ENCODE peak calls at places on chromosome 4, in eight cellular contexts. One of them, this sample, is unnamed. For H3K4me1, the result is how much of the 10 kb centered on the place peaks cover.

GRCh38 chr4:135949926-135950325 is 1582.4 kb downstream of the PCDH18 start:
- DNase-seq in cardiac muscle cell: no peak
- DNase-seq in GM23338: no peak
- DNase-seq in left ventricle myocardium inferior: no peak
- DNase-seq in HepG2: no peak
- DNase-seq in Caco-2: no peak
- DNase-seq in IMR-90: no peak
- DNase-seq in mammary epithelial cell: no peak
- DNase-seq in this sample: no peak

GRCh38 chr4:176837176-176837915 is 44.6 kb upstream of the VEGFC start:
- DNase-seq in cardiac muscle cell: no peak
- DNase-seq in GM23338: no peak
- DNase-seq in left ventricle myocardium inferior: no peak
- DNase-seq in HepG2: no peak
- DNase-seq in Caco-2: no peak
- DNase-seq in IMR-90: no peak
- DNase-seq in mammary epithelial cell: no peak
- DNase-seq in this sample: no peak

GRCh38 chr4:159983080-159983479 is 880.2 kb downstream of the RAPGEF2 start:
- DNase-seq in cardiac muscle cell: no peak
- DNase-seq in GM23338: no peak
- DNase-seq in left ventricle myocardium inferior: no peak
- DNase-seq in HepG2: no peak
- DNase-seq in Caco-2: no peak
- DNase-seq in IMR-90: no peak
- DNase-seq in mammary epithelial cell: peak
- DNase-seq in this sample: no peak

GRCh38 chr4:158079661-158080060 is 93.2 kb downstream of the GASK1B start:
- DNase-seq in cardiac muscle cell: no peak
- DNase-seq in GM23338: no peak
- DNase-seq in left ventricle myocardium inferior: no peak
- DNase-seq in HepG2: no peak
- DNase-seq in Caco-2: no peak
- DNase-seq in IMR-90: no peak
- DNase-seq in mammary epithelial cell: no peak
- DNase-seq in this sample: peak

GRCh38 chr4:149755969-149756368 is 59.7 kb downstream of the IQCM start:
- DNase-seq in cardiac muscle cell: no peak
- DNase-seq in GM23338: no peak
- DNase-seq in left ventricle myocardium inferior: no peak
- DNase-seq in HepG2: no peak
- DNase-seq in Caco-2: no peak
- DNase-seq in IMR-90: no peak
- DNase-seq in mammary epithelial cell: no peak
- DNase-seq in this sample: no peak

GRCh38 chr4:7045961-7046921 is 3.1 kb downstream of the TADA2B start:
- DNase-seq in cardiac muscle cell: no peak
- DNase-seq in GM23338: no peak
- DNase-seq in left ventricle myocardium inferior: no peak
- DNase-seq in HepG2: no peak
- DNase-seq in Caco-2: no peak
- DNase-seq in IMR-90: no peak
- DNase-seq in mammary epithelial cell: no peak
- DNase-seq in this sample: no peak

GRCh38 chr4:164614999-164615398 is 138.9 kb upstream of the SMIM31 start:
- DNase-seq in cardiac muscle cell: no peak
- DNase-seq in GM23338: no peak
- DNase-seq in left ventricle myocardium inferior: no peak
- DNase-seq in HepG2: no peak
- DNase-seq in Caco-2: no peak
- DNase-seq in IMR-90: no peak
- DNase-seq in mammary epithelial cell: no peak
- DNase-seq in this sample: no peak

GRCh38 chr4:140756292-140757219 is at the start of gene TBC1D9:
- DNase-seq in cardiac muscle cell: peak
- DNase-seq in GM23338: peak
- DNase-seq in left ventricle myocardium inferior: peak
- DNase-seq in HepG2: peak
- DNase-seq in Caco-2: peak
- DNase-seq in IMR-90: peak
- DNase-seq in mammary epithelial cell: peak
- DNase-seq in this sample: peak

GRCh38 chr4:107035711-107036601 is at the start of gene DKK2:
- DNase-seq in cardiac muscle cell: peak
- DNase-seq in GM23338: peak
- DNase-seq in left ventricle myocardium inferior: no peak
- DNase-seq in HepG2: no peak
- DNase-seq in Caco-2: no peak
- DNase-seq in IMR-90: peak
- DNase-seq in mammary epithelial cell: no peak
- DNase-seq in this sample: peak

GRCh38 chr4:143085224-143085623 is 99.5 kb upstream of the USP38 start:
- DNase-seq in cardiac muscle cell: no peak
- DNase-seq in GM23338: peak
- DNase-seq in left ventricle myocardium inferior: no peak
- DNase-seq in HepG2: no peak
- DNase-seq in Caco-2: no peak
- DNase-seq in IMR-90: peak
- DNase-seq in mammary epithelial cell: no peak
- DNase-seq in this sample: peak

GRCh38 chr4:142845293-142846070 is 619 bp downstream of the INPP4B start:
- DNase-seq in cardiac muscle cell: peak
- DNase-seq in GM23338: peak
- DNase-seq in left ventricle myocardium inferior: peak
- DNase-seq in HepG2: no peak
- DNase-seq in Caco-2: no peak
- DNase-seq in IMR-90: no peak
- DNase-seq in mammary epithelial cell: peak
- DNase-seq in this sample: no peak

GRCh38 chr4:109977854-109978501 is 65.3 kb downstream of the EGF start:
- DNase-seq in cardiac muscle cell: peak
- DNase-seq in GM23338: peak
- DNase-seq in left ventricle myocardium inferior: no peak
- DNase-seq in HepG2: peak
- DNase-seq in Caco-2: no peak
- DNase-seq in IMR-90: peak
- DNase-seq in mammary epithelial cell: peak
- DNase-seq in this sample: peak

GRCh38 chr4:105631818-105632400 is 76.6 kb downstream of the INTS12 start:
- DNase-seq in cardiac muscle cell: no peak
- DNase-seq in GM23338: peak
- DNase-seq in left ventricle myocardium inferior: no peak
- DNase-seq in HepG2: no peak
- DNase-seq in Caco-2: no peak
- DNase-seq in IMR-90: no peak
- DNase-seq in mammary epithelial cell: no peak
- DNase-seq in this sample: no peak

GRCh38 chr4:120862432-120862831 is 60.1 kb downstream of the PRDM5 start:
- DNase-seq in cardiac muscle cell: no peak
- DNase-seq in GM23338: no peak
- DNase-seq in left ventricle myocardium inferior: no peak
- DNase-seq in HepG2: no peak
- DNase-seq in Caco-2: no peak
- DNase-seq in IMR-90: no peak
- DNase-seq in mammary epithelial cell: no peak
- DNase-seq in this sample: no peak

GRCh38 chr4:70741872-70742271 is 20.1 kb downstream of the RUFY3 start:
- DNase-seq in cardiac muscle cell: no peak
- DNase-seq in GM23338: no peak
- DNase-seq in left ventricle myocardium inferior: no peak
- DNase-seq in HepG2: no peak
- DNase-seq in Caco-2: no peak
- DNase-seq in IMR-90: peak
- DNase-seq in mammary epithelial cell: no peak
- DNase-seq in this sample: no peak

GRCh38 chr4:134777626-134778025 is 576.0 kb upstream of the PABPC4L start:
- DNase-seq in cardiac muscle cell: peak
- DNase-seq in GM23338: peak
- DNase-seq in left ventricle myocardium inferior: no peak
- DNase-seq in HepG2: no peak
- DNase-seq in Caco-2: no peak
- DNase-seq in IMR-90: no peak
- DNase-seq in mammary epithelial cell: no peak
- DNase-seq in this sample: no peak

GRCh38 chr4:183441276-183441675 is 3.2 kb upstream of the CDKN2AIP start:
- DNase-seq in cardiac muscle cell: no peak
- DNase-seq in GM23338: no peak
- DNase-seq in left ventricle myocardium inferior: no peak
- DNase-seq in HepG2: no peak
- DNase-seq in Caco-2: peak
- DNase-seq in IMR-90: no peak
- DNase-seq in mammary epithelial cell: no peak
- DNase-seq in this sample: no peak

GRCh38 chr4:9913846-9914245 is 107.5 kb downstream of the SLC2A9 start:
- DNase-seq in cardiac muscle cell: no peak
- DNase-seq in GM23338: peak
- DNase-seq in left ventricle myocardium inferior: no peak
- DNase-seq in HepG2: no peak
- DNase-seq in Caco-2: no peak
- DNase-seq in IMR-90: no peak
- DNase-seq in mammary epithelial cell: no peak
- DNase-seq in this sample: no peak
- TF ChIP-seq CTCF in cardiac muscle cell: no peak
- TF ChIP-seq CTCF in GM23338: peak
- TF ChIP-seq CTCF in left ventricle myocardium inferior: no peak
- TF ChIP-seq CTCF in HepG2: no peak
- TF ChIP-seq CTCF in Caco-2: no peak
- TF ChIP-seq CTCF in IMR-90: no peak
- TF ChIP-seq CTCF in mammary epithelial cell: no peak
- TF ChIP-seq CTCF in this sample: no peak

GRCh38 chr4:102501635-102502382 is 650 bp downstream of the NFKB1 start:
- DNase-seq in cardiac muscle cell: peak
- DNase-seq in GM23338: peak
- DNase-seq in left ventricle myocardium inferior: peak
- DNase-seq in HepG2: peak
- DNase-seq in Caco-2: peak
- DNase-seq in IMR-90: peak
- DNase-seq in mammary epithelial cell: peak
- DNase-seq in this sample: peak
- H3K4me1 ChIP-seq in cardiac muscle cell: under half
- H3K4me1 ChIP-seq in GM23338: under half
- H3K4me1 ChIP-seq in left ventricle myocardium inferior: half or more
- H3K4me1 ChIP-seq in HepG2: under half
- H3K4me1 ChIP-seq in Caco-2: under half
- H3K4me1 ChIP-seq in IMR-90: under half
- H3K4me1 ChIP-seq in mammary epithelial cell: under half
- H3K4me1 ChIP-seq in this sample: under half

GRCh38 chr4:42399393-42399792 is 2.1 kb downstream of the SHISA3 start:
- DNase-seq in cardiac muscle cell: no peak
- DNase-seq in GM23338: peak
- DNase-seq in left ventricle myocardium inferior: no peak
- DNase-seq in HepG2: no peak
- DNase-seq in Caco-2: no peak
- DNase-seq in IMR-90: no peak
- DNase-seq in mammary epithelial cell: no peak
- DNase-seq in this sample: no peak

GRCh38 chr4:42397635-42398447 is 553 bp downstream of the SHISA3 start:
- DNase-seq in cardiac muscle cell: peak
- DNase-seq in GM23338: peak
- DNase-seq in left ventricle myocardium inferior: peak
- DNase-seq in HepG2: no peak
- DNase-seq in Caco-2: no peak
- DNase-seq in IMR-90: peak
- DNase-seq in mammary epithelial cell: peak
- DNase-seq in this sample: peak

GRCh38 chr4:42398448-42399355 is 1.4 kb downstream of the SHISA3 start:
- DNase-seq in cardiac muscle cell: peak
- DNase-seq in GM23338: peak
- DNase-seq in left ventricle myocardium inferior: peak
- DNase-seq in HepG2: no peak
- DNase-seq in Caco-2: no peak
- DNase-seq in IMR-90: no peak
- DNase-seq in mammary epithelial cell: no peak
- DNase-seq in this sample: peak

GRCh38 chr4:42404001-42404400 is 6.7 kb downstream of the SHISA3 start:
- DNase-seq in cardiac muscle cell: no peak
- DNase-seq in GM23338: peak
- DNase-seq in left ventricle myocardium inferior: no peak
- DNase-seq in HepG2: no peak
- DNase-seq in Caco-2: no peak
- DNase-seq in IMR-90: no peak
- DNase-seq in mammary epithelial cell: no peak
- DNase-seq in this sample: no peak

DNA sequence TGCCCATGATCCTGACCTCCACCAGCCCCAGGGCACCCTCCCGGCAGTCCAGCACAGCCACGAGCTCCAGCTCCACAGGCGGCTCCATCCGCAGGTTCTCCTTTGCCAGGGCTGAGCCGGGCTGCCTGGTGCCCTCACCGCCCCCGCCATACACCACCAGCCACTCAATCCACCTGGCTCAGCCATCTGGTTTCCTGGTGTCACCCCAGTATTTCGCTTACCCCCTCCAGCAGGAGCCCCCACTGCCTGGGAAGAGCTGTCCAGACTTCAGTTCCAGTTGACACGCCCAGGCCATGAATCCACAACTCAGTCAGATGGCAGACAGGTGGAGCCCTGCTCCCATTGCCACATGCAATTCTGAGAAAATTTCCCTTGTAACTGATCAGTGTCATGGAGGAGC is 3.9 kb downstream of the SHISA3 start:
- DNase-seq in cardiac muscle cell: no peak
- DNase-seq in GM23338: peak
- DNase-seq in left ventricle myocardium inferior: no peak
- DNase-seq in HepG2: no peak
- DNase-seq in Caco-2: no peak
- DNase-seq in IMR-90: no peak
- DNase-seq in mammary epithelial cell: no peak
- DNase-seq in this sample: no peak
- TF ChIP-seq CTCF in cardiac muscle cell: peak
- TF ChIP-seq CTCF in GM23338: peak
- TF ChIP-seq CTCF in left ventricle myocardium inferior: peak
- TF ChIP-seq CTCF in HepG2: peak
- TF ChIP-seq CTCF in Caco-2: peak
- TF ChIP-seq CTCF in IMR-90: no peak
- TF ChIP-seq CTCF in mammary epithelial cell: peak
- TF ChIP-seq CTCF in this sample: no peak

GRCh38 chr4:2415213-2415612 is 3.2 kb downstream of the ZFYVE28 start:
- DNase-seq in cardiac muscle cell: no peak
- DNase-seq in GM23338: no peak
- DNase-seq in left ventricle myocardium inferior: no peak
- DNase-seq in HepG2: no peak
- DNase-seq in Caco-2: no peak
- DNase-seq in IMR-90: no peak
- DNase-seq in mammary epithelial cell: no peak
- DNase-seq in this sample: no peak

GRCh38 chr4:2417196-2417764 is 1.2 kb downstream of the ZFYVE28 start:
- DNase-seq in cardiac muscle cell: peak
- DNase-seq in GM23338: peak
- DNase-seq in left ventricle myocardium inferior: no peak
- DNase-seq in HepG2: no peak
- DNase-seq in Caco-2: peak
- DNase-seq in IMR-90: no peak
- DNase-seq in mammary epithelial cell: no peak
- DNase-seq in this sample: no peak

GRCh38 chr4:2416564-2417195 is 1.8 kb downstream of the ZFYVE28 start:
- DNase-seq in cardiac muscle cell: peak
- DNase-seq in GM23338: peak
- DNase-seq in left ventricle myocardium inferior: peak
- DNase-seq in HepG2: no peak
- DNase-seq in Caco-2: peak
- DNase-seq in IMR-90: no peak
- DNase-seq in mammary epithelial cell: no peak
- DNase-seq in this sample: no peak

GRCh38 chr4:2417765-2418651 is at the start of gene ZFYVE28:
- DNase-seq in cardiac muscle cell: no peak
- DNase-seq in GM23338: peak
- DNase-seq in left ventricle myocardium inferior: no peak
- DNase-seq in HepG2: no peak
- DNase-seq in Caco-2: peak
- DNase-seq in IMR-90: no peak
- DNase-seq in mammary epithelial cell: peak
- DNase-seq in this sample: peak

GRCh38 chr4:2415881-2416563 is 2.4 kb downstream of the ZFYVE28 start:
- DNase-seq in cardiac muscle cell: no peak
- DNase-seq in GM23338: no peak
- DNase-seq in left ventricle myocardium inferior: no peak
- DNase-seq in HepG2: no peak
- DNase-seq in Caco-2: no peak
- DNase-seq in IMR-90: no peak
- DNase-seq in mammary epithelial cell: no peak
- DNase-seq in this sample: no peak
- H3K4me1 ChIP-seq in cardiac muscle cell: under half
- H3K4me1 ChIP-seq in GM23338: under half
- H3K4me1 ChIP-seq in left ventricle myocardium inferior: half or more
- H3K4me1 ChIP-seq in HepG2: half or more
- H3K4me1 ChIP-seq in Caco-2: under half
- H3K4me1 ChIP-seq in IMR-90: under half
- H3K4me1 ChIP-seq in mammary epithelial cell: under half
- H3K4me1 ChIP-seq in this sample: under half

This sample was measured in A673.